ENCODE peak calls at places on chromosomes 16 and 17, in six cellular contexts. R, S, D, B, G and V are unnamed samples.

GRCh38 chr17:63641678-63642077 is 19.5 kb downstream of the MAP3K3 start:
- DNase-seq in S (no peak), D (no peak), B (no peak), R (no peak), G (no peak), V (no peak)

GRCh38 chr16:57871457-57871856 is 69.2 kb upstream of the KIFC3 start:
- DNase-seq in G (no peak), B (peak; percentile 40), R (peak; percentile 63), D (peak; percentile 83), S (no peak), V (no peak)

GRCh38 chr17:74464730-74465377 is 1.6 kb upstream of the CD300A start:
- DNase-seq in G (no peak), B (no peak), R (no peak), S (no peak), D (no peak), V (no peak)

GRCh38 chr17:45784583-45785372 is 658 bp downstream of the CRHR1 start:
- DNase-seq in S (peak; percentile 52), D (no peak), R (no peak), B (peak; percentile 10), G (peak; percentile 42), V (peak; percentile 74)

GRCh38 chr16:11668590-11669379 is 530 bp downstream of the SNN start:
- DNase-seq in B (no peak), D (no peak), G (no peak), R (no peak), S (peak; percentile 44), V (no peak)

GRCh38 chr17:35447494-35447893 is 1.1 kb downstream of the SLFN13 start:
- DNase-seq in R (no peak), G (no peak), D (no peak), B (no peak), S (no peak), V (no peak)

GRCh38 chr16:83956336-83957289 is 3.6 kb downstream of the OSGIN1 start:
- DNase-seq in G (peak; percentile 83), R (peak; percentile 70), S (peak; percentile 93), D (peak; percentile 82), B (peak; percentile 70), V (peak; percentile 87)

GRCh38 chr17:27491713-27492190 is 35.5 kb downstream of the KSR1 start:
- DNase-seq in G (peak; percentile 43), R (no peak), D (no peak), S (no peak), B (no peak), V (peak; percentile 33)

GRCh38 chr17:17840751-17841591 is 4.2 kb upstream of the SREBF1 start:
- DNase-seq in B (peak; percentile 21), R (peak; percentile 47), D (no peak), S (no peak), G (no peak), V (no peak)

GRCh38 chr17:12580640-12581039 is 85.0 kb upstream of the MYOCD start:
- DNase-seq in D (no peak), G (no peak), B (no peak), S (no peak), R (no peak), V (no peak)

GRCh38 chr16:52621651-52622050 is 74.7 kb upstream of the TOX3 start:
- DNase-seq in G (no peak), B (no peak), D (no peak), S (no peak), R (no peak), V (no peak)

GRCh38 chr16:19810817-19811731 is 73.6 kb downstream of the GPRC5B start:
- DNase-seq in B (peak; percentile 69), S (no peak), D (peak; percentile 88), R (peak; percentile 98), G (no peak), V (no peak)

GRCh38 chr16:81730090-81731051 is 48.7 kb upstream of the PLCG2 start:
- DNase-seq in B (peak; percentile 85), D (peak; percentile 95), G (peak; percentile 86), S (peak; percentile 99), R (peak; percentile 73), V (peak; percentile 76)

GRCh38 chr17:78069695-78070094 is 58.9 kb downstream of the TMC6 start:
- DNase-seq in S (no peak), D (no peak), B (no peak), G (no peak), R (no peak), V (no peak)

GRCh38 chr17:78063489-78063888 is 65.1 kb downstream of the TMC6 start:
- DNase-seq in G (no peak), B (no peak), D (no peak), R (no peak), S (no peak), V (no peak)

DNA sequence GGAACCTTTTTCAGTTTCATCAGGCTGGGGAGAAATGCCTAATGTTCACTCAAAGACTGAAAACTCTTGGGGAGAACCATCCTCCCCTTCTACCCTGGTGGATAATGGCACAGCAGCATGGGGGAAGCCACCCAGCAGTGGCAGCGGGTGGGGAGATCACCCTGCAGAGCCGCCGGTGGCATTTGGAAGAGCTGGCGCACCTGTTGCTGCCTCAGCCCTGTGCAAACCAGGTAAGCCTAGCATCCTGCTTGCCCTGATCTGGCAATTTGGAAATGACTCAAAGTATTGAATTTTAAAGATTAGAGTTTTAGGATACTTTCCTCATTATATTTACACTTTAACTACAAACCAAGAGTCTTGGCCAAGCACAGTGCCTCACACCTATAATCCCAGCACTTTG is 63.8 kb downstream of the TMC6 start:
- DNase-seq in S (no peak), D (no peak), B (no peak), G (no peak), R (no peak), V (no peak)
- TF ChIP-seq CTCF in S (no peak), D (no peak), B (no peak), G (no peak), R (no peak), V (no peak)

GRCh38 chr17:48995871-48996695 is 1.1 kb upstream of the IGF2BP1 start:
- DNase-seq in B (peak; percentile 47), D (peak; percentile 98), R (no peak), S (peak; percentile 94), G (no peak), V (peak; percentile 61)
- TF ChIP-seq CTCF in B (no peak), D (no peak), R (no peak), S (no peak), G (no peak), V (no peak)

DNA sequence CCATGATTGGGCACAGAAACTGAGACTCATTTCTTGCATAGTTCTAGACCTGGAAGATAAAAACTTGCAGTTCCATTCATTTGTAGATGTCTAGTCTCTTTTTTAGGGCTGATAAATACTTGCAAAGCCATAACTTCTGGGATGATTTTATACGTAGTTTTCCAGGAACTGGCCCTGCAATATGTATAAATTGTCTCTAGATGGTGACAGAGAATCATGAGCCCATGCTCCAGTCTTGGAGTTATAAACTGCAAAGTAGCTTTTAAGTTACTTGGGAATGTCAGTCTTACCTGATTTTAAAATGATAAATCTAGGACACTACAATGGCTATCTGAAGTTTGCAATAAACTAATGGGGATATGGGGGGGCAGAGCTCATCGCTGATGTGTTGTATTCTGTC is 3.0 kb upstream of the ADAMTS18 start:
- DNase-seq in B (peak; percentile 73), D (peak; percentile 29), S (no peak), G (no peak), R (peak; percentile 37), V (no peak)
- TF ChIP-seq CTCF in B (peak; percentile 49), D (peak; percentile 23), S (no peak), G (no peak), R (peak; percentile 31), V (no peak)

GRCh38 chr17:42979511-42980273 is at the start of gene PTGES3L:
- DNase-seq in G (peak; percentile 44), B (no peak), R (peak; percentile 27), D (peak; percentile 48), S (peak; percentile 56), V (peak; percentile 82)
- TF ChIP-seq CTCF in G (no peak), B (no peak), R (no peak), D (no peak), S (no peak), V (no peak)

DNA sequence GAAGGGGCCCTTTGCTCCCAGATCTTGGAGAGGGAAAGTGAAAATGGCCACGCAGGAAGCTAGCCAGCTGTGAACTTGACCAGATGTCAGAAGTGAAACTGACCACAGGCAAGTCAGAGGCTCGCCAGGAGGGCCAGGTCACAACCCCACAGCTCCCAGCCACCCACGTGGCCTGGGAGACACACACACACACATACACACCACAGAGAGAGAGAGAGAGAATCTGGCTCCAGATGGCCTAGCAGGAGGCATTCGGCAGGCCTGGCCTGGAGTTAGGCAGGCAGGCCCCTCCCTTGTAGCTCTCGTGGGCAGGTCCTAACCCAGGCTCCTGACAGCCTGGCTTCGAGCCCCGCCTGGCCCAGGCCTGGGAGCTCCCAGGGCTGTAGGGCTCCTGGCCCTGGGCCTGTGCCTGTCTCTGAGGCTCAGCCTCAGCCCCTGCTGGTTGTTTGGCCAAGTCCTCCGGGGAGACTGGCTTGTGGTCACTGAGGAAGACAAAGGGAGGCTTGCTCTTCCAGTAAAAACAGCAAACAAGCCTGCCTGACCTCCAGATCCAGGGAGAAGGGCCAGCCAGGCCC is 20.2 kb downstream of the NGFR start:
- DNase-seq in B (no peak), D (peak; percentile 68), S (peak; percentile 73), R (peak; percentile 99), G (peak; percentile 93), V (peak; percentile 85)
- TF ChIP-seq CTCF in B (no peak), D (no peak), S (no peak), R (peak; percentile 65), G (peak; percentile 37), V (no peak)

GRCh38 chr16:67278773-67279295 is 498 bp upstream of the PLEKHG4 start:
- DNase-seq in R (no peak), S (peak; percentile 59), D (peak; percentile 56), B (no peak), G (peak; percentile 28), V (peak; percentile 83)
- TF ChIP-seq CTCF in R (no peak), S (no peak), D (no peak), B (peak; percentile 36), G (peak; percentile 8), V (peak; percentile 45)

DNA sequence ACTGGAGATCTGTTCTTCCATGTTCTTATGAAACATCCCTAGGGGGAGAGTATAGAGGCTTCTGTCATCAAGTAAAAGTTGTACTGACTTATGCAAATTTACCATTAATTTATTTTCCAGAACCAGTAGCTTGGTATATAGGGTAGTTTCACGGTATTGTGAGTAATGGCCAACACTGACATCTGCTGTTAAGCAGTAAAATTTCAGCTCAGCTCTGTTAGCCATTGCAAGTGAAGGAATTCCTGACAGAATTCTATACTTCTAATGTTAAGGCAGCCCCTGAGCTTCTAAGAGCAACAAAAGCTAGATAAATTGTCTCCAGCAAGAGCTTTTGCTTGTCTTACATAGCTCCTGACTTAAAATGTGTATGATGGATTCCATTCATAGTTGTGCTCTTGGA is 613.5 kb upstream of the C16orf82 start:
- DNase-seq in G (no peak), S (no peak), D (no peak), R (no peak), B (no peak), V (no peak)
- TF ChIP-seq CTCF in G (no peak), S (no peak), D (no peak), R (no peak), B (no peak), V (no peak)